ENCODE peak calls at places on chromosomes 7 and 10, in four cellular contexts. One of them, this sample, is unnamed.

GRCh38 chr10:121024905-121025584 is 173.9 kb downstream of the WDR11 start:
- DNase-seq in stimulated activated CD8-positive, alpha-beta memory T cell treated with anti-CD3 and anti-CD28 coated beads, Interleukin-12 subunit alpha, Interleukin-12 subunit beta, amount 100 ng/mL, for 4 hours: no peak
- DNase-seq in RCC 7860: no peak
- DNase-seq in NCI-H187: no peak
- DNase-seq in this sample: no peak

GRCh38 chr10:123502983-123503382 is 163.2 kb upstream of the GPR26 start:
- DNase-seq in stimulated activated CD8-positive, alpha-beta memory T cell treated with anti-CD3 and anti-CD28 coated beads, Interleukin-12 subunit alpha, Interleukin-12 subunit beta, amount 100 ng/mL, for 4 hours: no peak
- DNase-seq in RCC 7860: no peak
- DNase-seq in NCI-H187: no peak
- DNase-seq in this sample: no peak

GRCh38 chr7:37433166-37433565 is 15.5 kb downstream of the ELMO1 start:
- DNase-seq in stimulated activated CD8-positive, alpha-beta memory T cell treated with anti-CD3 and anti-CD28 coated beads, Interleukin-12 subunit alpha, Interleukin-12 subunit beta, amount 100 ng/mL, for 4 hours: no peak
- DNase-seq in RCC 7860: no peak
- DNase-seq in NCI-H187: no peak
- DNase-seq in this sample: no peak

GRCh38 chr7:31690892-31691291 is 3.9 kb downstream of the PPP1R17 start:
- DNase-seq in stimulated activated CD8-positive, alpha-beta memory T cell treated with anti-CD3 and anti-CD28 coated beads, Interleukin-12 subunit alpha, Interleukin-12 subunit beta, amount 100 ng/mL, for 4 hours: no peak
- DNase-seq in RCC 7860: no peak
- DNase-seq in NCI-H187: no peak
- DNase-seq in this sample: no peak

GRCh38 chr7:47451851-47452205 is 130.1 kb downstream of the TNS3 start:
- DNase-seq in stimulated activated CD8-positive, alpha-beta memory T cell treated with anti-CD3 and anti-CD28 coated beads, Interleukin-12 subunit alpha, Interleukin-12 subunit beta, amount 100 ng/mL, for 4 hours: no peak
- DNase-seq in RCC 7860: peak
- DNase-seq in NCI-H187: no peak
- DNase-seq in this sample: no peak

GRCh38 chr10:15660990-15661389 is 58.7 kb downstream of the ITGA8 start:
- DNase-seq in stimulated activated CD8-positive, alpha-beta memory T cell treated with anti-CD3 and anti-CD28 coated beads, Interleukin-12 subunit alpha, Interleukin-12 subunit beta, amount 100 ng/mL, for 4 hours: no peak
- DNase-seq in RCC 7860: no peak
- DNase-seq in NCI-H187: no peak
- DNase-seq in this sample: no peak

GRCh38 chr10:24973163-24973562 is 20.8 kb upstream of the PRTFDC1 start:
- DNase-seq in stimulated activated CD8-positive, alpha-beta memory T cell treated with anti-CD3 and anti-CD28 coated beads, Interleukin-12 subunit alpha, Interleukin-12 subunit beta, amount 100 ng/mL, for 4 hours: no peak
- DNase-seq in RCC 7860: no peak
- DNase-seq in NCI-H187: no peak
- DNase-seq in this sample: no peak

GRCh38 chr10:101095550-101096213 is 33.9 kb downstream of the KAZALD1 start:
- DNase-seq in stimulated activated CD8-positive, alpha-beta memory T cell treated with anti-CD3 and anti-CD28 coated beads, Interleukin-12 subunit alpha, Interleukin-12 subunit beta, amount 100 ng/mL, for 4 hours: peak
- DNase-seq in RCC 7860: peak
- DNase-seq in NCI-H187: peak
- DNase-seq in this sample: peak

GRCh38 chr10:104441601-104442000 is 88.0 kb downstream of the CFAP58 start:
- DNase-seq in stimulated activated CD8-positive, alpha-beta memory T cell treated with anti-CD3 and anti-CD28 coated beads, Interleukin-12 subunit alpha, Interleukin-12 subunit beta, amount 100 ng/mL, for 4 hours: no peak
- DNase-seq in RCC 7860: peak
- DNase-seq in NCI-H187: no peak
- DNase-seq in this sample: peak

GRCh38 chr10:114026189-114027040 is 17.3 kb upstream of the ADRB1 start:
- DNase-seq in stimulated activated CD8-positive, alpha-beta memory T cell treated with anti-CD3 and anti-CD28 coated beads, Interleukin-12 subunit alpha, Interleukin-12 subunit beta, amount 100 ng/mL, for 4 hours: no peak
- DNase-seq in RCC 7860: peak
- DNase-seq in NCI-H187: no peak
- DNase-seq in this sample: no peak

GRCh38 chr10:109427421-109427820 is 495.9 kb downstream of the XPNPEP1 start:
- DNase-seq in stimulated activated CD8-positive, alpha-beta memory T cell treated with anti-CD3 and anti-CD28 coated beads, Interleukin-12 subunit alpha, Interleukin-12 subunit beta, amount 100 ng/mL, for 4 hours: no peak
- DNase-seq in RCC 7860: peak
- DNase-seq in NCI-H187: no peak
- DNase-seq in this sample: no peak

GRCh38 chr7:74365320-74366022 is 76.3 kb downstream of the CLIP2 start:
- DNase-seq in stimulated activated CD8-positive, alpha-beta memory T cell treated with anti-CD3 and anti-CD28 coated beads, Interleukin-12 subunit alpha, Interleukin-12 subunit beta, amount 100 ng/mL, for 4 hours: no peak
- DNase-seq in RCC 7860: no peak
- DNase-seq in NCI-H187: no peak
- DNase-seq in this sample: peak

GRCh38 chr10:5550621-5551530 is 26.1 kb downstream of the CALML3 start:
- DNase-seq in stimulated activated CD8-positive, alpha-beta memory T cell treated with anti-CD3 and anti-CD28 coated beads, Interleukin-12 subunit alpha, Interleukin-12 subunit beta, amount 100 ng/mL, for 4 hours: no peak
- DNase-seq in RCC 7860: peak
- DNase-seq in NCI-H187: no peak
- DNase-seq in this sample: no peak

GRCh38 chr10:74652664-74653063 is 173.7 kb upstream of the KAT6B start:
- DNase-seq in stimulated activated CD8-positive, alpha-beta memory T cell treated with anti-CD3 and anti-CD28 coated beads, Interleukin-12 subunit alpha, Interleukin-12 subunit beta, amount 100 ng/mL, for 4 hours: no peak
- DNase-seq in RCC 7860: no peak
- DNase-seq in NCI-H187: no peak
- DNase-seq in this sample: peak

GRCh38 chr7:120091807-120092206 is 181.2 kb upstream of the KCND2 start:
- DNase-seq in stimulated activated CD8-positive, alpha-beta memory T cell treated with anti-CD3 and anti-CD28 coated beads, Interleukin-12 subunit alpha, Interleukin-12 subunit beta, amount 100 ng/mL, for 4 hours: no peak
- DNase-seq in RCC 7860: no peak
- DNase-seq in NCI-H187: no peak
- DNase-seq in this sample: no peak

GRCh38 chr10:29409241-29410051 is 120.6 kb downstream of the LYZL1 start:
- DNase-seq in stimulated activated CD8-positive, alpha-beta memory T cell treated with anti-CD3 and anti-CD28 coated beads, Interleukin-12 subunit alpha, Interleukin-12 subunit beta, amount 100 ng/mL, for 4 hours: peak
- DNase-seq in RCC 7860: peak
- DNase-seq in NCI-H187: no peak
- DNase-seq in this sample: peak

GRCh38 chr7:135100856-135101255 is 47.0 kb upstream of the TMEM140 start:
- DNase-seq in stimulated activated CD8-positive, alpha-beta memory T cell treated with anti-CD3 and anti-CD28 coated beads, Interleukin-12 subunit alpha, Interleukin-12 subunit beta, amount 100 ng/mL, for 4 hours: no peak
- DNase-seq in RCC 7860: no peak
- DNase-seq in NCI-H187: no peak
- DNase-seq in this sample: no peak

GRCh38 chr7:3429981-3430380 is 128.9 kb downstream of the SDK1 start:
- DNase-seq in stimulated activated CD8-positive, alpha-beta memory T cell treated with anti-CD3 and anti-CD28 coated beads, Interleukin-12 subunit alpha, Interleukin-12 subunit beta, amount 100 ng/mL, for 4 hours: no peak
- DNase-seq in RCC 7860: no peak
- DNase-seq in NCI-H187: no peak
- DNase-seq in this sample: no peak

GRCh38 chr10:37582237-37582636 is 275.2 kb downstream of the ZNF248 start:
- DNase-seq in stimulated activated CD8-positive, alpha-beta memory T cell treated with anti-CD3 and anti-CD28 coated beads, Interleukin-12 subunit alpha, Interleukin-12 subunit beta, amount 100 ng/mL, for 4 hours: no peak
- DNase-seq in RCC 7860: no peak
- DNase-seq in NCI-H187: no peak
- DNase-seq in this sample: no peak

GRCh38 chr10:8044331-8044907 is 10.1 kb upstream of the GATA3 start:
- DNase-seq in stimulated activated CD8-positive, alpha-beta memory T cell treated with anti-CD3 and anti-CD28 coated beads, Interleukin-12 subunit alpha, Interleukin-12 subunit beta, amount 100 ng/mL, for 4 hours: no peak
- DNase-seq in RCC 7860: no peak
- DNase-seq in NCI-H187: no peak
- DNase-seq in this sample: peak

GRCh38 chr7:5635461-5636445 is 145.7 kb downstream of the RNF216 start:
- DNase-seq in stimulated activated CD8-positive, alpha-beta memory T cell treated with anti-CD3 and anti-CD28 coated beads, Interleukin-12 subunit alpha, Interleukin-12 subunit beta, amount 100 ng/mL, for 4 hours: no peak
- DNase-seq in RCC 7860: no peak
- DNase-seq in NCI-H187: no peak
- DNase-seq in this sample: no peak

GRCh38 chr10:57897611-57898010 is 370.1 kb downstream of the IPMK start:
- DNase-seq in stimulated activated CD8-positive, alpha-beta memory T cell treated with anti-CD3 and anti-CD28 coated beads, Interleukin-12 subunit alpha, Interleukin-12 subunit beta, amount 100 ng/mL, for 4 hours: no peak
- DNase-seq in RCC 7860: no peak
- DNase-seq in NCI-H187: no peak
- DNase-seq in this sample: no peak

GRCh38 chr10:110568055-110568735 is 700 bp downstream of the SMC3 start:
- DNase-seq in stimulated activated CD8-positive, alpha-beta memory T cell treated with anti-CD3 and anti-CD28 coated beads, Interleukin-12 subunit alpha, Interleukin-12 subunit beta, amount 100 ng/mL, for 4 hours: peak
- DNase-seq in RCC 7860: no peak
- DNase-seq in NCI-H187: no peak
- DNase-seq in this sample: peak

GRCh38 chr10:1659221-1659791 is 78.0 kb downstream of the ADARB2 start:
- DNase-seq in stimulated activated CD8-positive, alpha-beta memory T cell treated with anti-CD3 and anti-CD28 coated beads, Interleukin-12 subunit alpha, Interleukin-12 subunit beta, amount 100 ng/mL, for 4 hours: no peak
- DNase-seq in RCC 7860: no peak
- DNase-seq in NCI-H187: no peak
- DNase-seq in this sample: no peak

GRCh38 chr7:95255691-95256090 is 68.6 kb downstream of the PON1 start:
- DNase-seq in stimulated activated CD8-positive, alpha-beta memory T cell treated with anti-CD3 and anti-CD28 coated beads, Interleukin-12 subunit alpha, Interleukin-12 subunit beta, amount 100 ng/mL, for 4 hours: no peak
- DNase-seq in RCC 7860: no peak
- DNase-seq in NCI-H187: no peak
- DNase-seq in this sample: no peak

GRCh38 chr7:48426966-48427555 is 255.8 kb downstream of the ABCA13 start:
- DNase-seq in stimulated activated CD8-positive, alpha-beta memory T cell treated with anti-CD3 and anti-CD28 coated beads, Interleukin-12 subunit alpha, Interleukin-12 subunit beta, amount 100 ng/mL, for 4 hours: no peak
- DNase-seq in RCC 7860: peak
- DNase-seq in NCI-H187: no peak
- DNase-seq in this sample: peak

GRCh38 chr10:60480865-60481563 is 91.3 kb upstream of the ANK3 start:
- DNase-seq in stimulated activated CD8-positive, alpha-beta memory T cell treated with anti-CD3 and anti-CD28 coated beads, Interleukin-12 subunit alpha, Interleukin-12 subunit beta, amount 100 ng/mL, for 4 hours: no peak
- DNase-seq in RCC 7860: peak
- DNase-seq in NCI-H187: no peak
- DNase-seq in this sample: peak

This sample was measured in AG08396.